ENCODE peak calls at places on chromosomes 12 and 14, in six cellular contexts. I is anterior cingulate cortex; Q is activated CD4-positive, alpha-beta T cell treated with anti-CD3 and anti-CD28 coated beads, Interleukin-2, amount 50 U/mL, for 4 hours; D is head of caudate nucleus; H is stimulated activated CD4-positive, alpha-beta T cell treated with anti-CD3 and anti-CD28 coated beads, Interleukin-4, amount 100 ng/mL, for 1 hour; Y is HTR-8/SVneo. K is an unnamed sample.

GRCh38 chr14:72478397-72479025 is 415.4 kb downstream of the DPF3 start:
- DNase-seq in D (no peak), Y (no peak), I (no peak), Q (no peak), H (no peak), K (no peak)

GRCh38 chr14:99596071-99596627 is 7.9 kb downstream of the CCDC85C start:
- DNase-seq in Q (no peak), Y (no peak), H (no peak), D (no peak), I (no peak), K (no peak)

GRCh38 chr14:75452900-75453816 is 25.3 kb downstream of the JDP2 start:
- DNase-seq in I (no peak), Y (peak), Q (no peak), H (no peak), D (peak), K (no peak)

GRCh38 chr14:29521526-29522137 is 406.0 kb downstream of the PRKD1 start:
- DNase-seq in I (no peak), Y (peak), H (no peak), D (no peak), Q (no peak), K (no peak)

GRCh38 chr12:6635856-6636521 is at the start of gene LPAR5:
- DNase-seq in D (peak), Q (no peak), Y (peak), H (no peak), I (no peak), K (no peak)

GRCh38 chr12:666766-667308 is 3.6 kb upstream of the NINJ2 start:
- DNase-seq in Q (no peak), D (no peak), Y (no peak), I (no peak), H (peak), K (no peak)

GRCh38 chr12:100199347-100200136 is 1.1 kb upstream of the ACTR6 start:
- DNase-seq in I (no peak), Y (peak), H (peak), Q (peak), D (peak), K (no peak)

GRCh38 chr14:58193542-58193941 is 6.4 kb upstream of the ACTR10 start:
- DNase-seq in Y (no peak), I (no peak), H (no peak), D (no peak), Q (no peak), K (no peak)

GRCh38 chr12:44574586-44574985 is 301.5 kb downstream of the NELL2 start:
- DNase-seq in Q (no peak), D (no peak), Y (no peak), I (no peak), H (no peak), K (no peak)

GRCh38 chr12:110123861-110124183 is 335 bp upstream of the IFT81 start:
- DNase-seq in Y (no peak), I (no peak), D (no peak), Q (no peak), H (no peak), K (no peak)

GRCh38 chr14:76306131-76306530 is 69.8 kb upstream of the ESRRB start:
- DNase-seq in Q (no peak), Y (no peak), D (no peak), H (no peak), I (no peak), K (no peak)

GRCh38 chr12:117439531-117440001 is 78.1 kb upstream of the NOS1 start:
- DNase-seq in H (no peak), D (peak), Q (no peak), Y (no peak), I (no peak), K (no peak)

GRCh38 chr14:74919421-74920165 is 3.5 kb downstream of the RPS6KL1 start:
- DNase-seq in I (no peak), H (no peak), Y (no peak), D (peak), Q (no peak), K (no peak)

GRCh38 chr14:70670992-70671651 is 29.4 kb downstream of the TTC9 start:
- DNase-seq in Y (no peak), Q (no peak), I (no peak), H (no peak), D (no peak), K (peak)

GRCh38 chr12:2633176-2633824 is 161.5 kb upstream of the FKBP4 start:
- DNase-seq in I (no peak), D (no peak), Y (no peak), H (no peak), Q (no peak), K (no peak)

GRCh38 chr12:58204086-58204485 is 262.7 kb downstream of the ATP23 start:
- DNase-seq in Y (no peak), D (no peak), I (no peak), H (no peak), Q (no peak), K (no peak)

GRCh38 chr14:104395941-104396681 is 183.5 kb upstream of the C14orf180 start:
- DNase-seq in I (no peak), H (no peak), Y (no peak), Q (no peak), D (no peak), K (no peak)

GRCh38 chr12:108338915-108339657 is at the start of gene CMKLR1:
- DNase-seq in D (peak), I (no peak), Q (no peak), H (no peak), Y (no peak), K (peak)

GRCh38 chr12:123059501-123059900 is 79.0 kb downstream of the ARL6IP4 start:
- DNase-seq in I (no peak), D (no peak), Y (no peak), H (no peak), Q (no peak), K (peak)

GRCh38 chr14:62181591-62181990 is 419.4 kb downstream of the SNAPC1 start:
- DNase-seq in I (no peak), Q (no peak), D (no peak), H (no peak), Y (no peak), K (no peak)

GRCh38 chr12:79773896-79774295 is 83.1 kb upstream of the PAWR start:
- DNase-seq in I (no peak), Q (no peak), D (no peak), Y (no peak), H (no peak), K (no peak)

GRCh38 chr12:99137124-99137845 is 492.2 kb downstream of the APAF1 start:
- DNase-seq in I (no peak), D (no peak), H (no peak), Y (no peak), Q (no peak), K (no peak)

GRCh38 chr14:77485256-77485655 is 13.4 kb downstream of the ISM2 start:
- DNase-seq in H (no peak), D (no peak), Q (no peak), Y (no peak), I (no peak), K (no peak)

GRCh38 chr14:94313991-94314655 is 9.0 kb downstream of the SERPINA6 start:
- DNase-seq in Q (no peak), Y (no peak), D (no peak), H (no peak), I (no peak), K (no peak)

GRCh38 chr12:54358620-54358944 is 5.7 kb downstream of the GPR84 start:
- DNase-seq in H (no peak), Q (no peak), D (no peak), Y (no peak), I (no peak), K (no peak)

GRCh38 chr14:75648066-75648838 is 12.4 kb downstream of the ERG28 start:
- DNase-seq in Q (no peak), Y (peak), D (peak), H (no peak), I (no peak), K (no peak)

GRCh38 chr12:130031571-130032189 is 127.9 kb upstream of the TMEM132D start:
- DNase-seq in H (peak), Y (no peak), I (peak), Q (peak), D (peak), K (no peak)

GRCh38 chr14:38721822-38722431 is 381.1 kb downstream of the SEC23A start:
- DNase-seq in D (peak), Y (peak), I (peak), H (no peak), Q (no peak), K (peak)

GRCh38 chr12:18296201-18296908 is 35.0 kb downstream of the PIK3C2G start:
- DNase-seq in I (no peak), Q (no peak), D (no peak), Y (no peak), H (no peak), K (no peak)

GRCh38 chr12:129063600-129063999 is 210.3 kb downstream of the GLT1D1 start:
- DNase-seq in Y (no peak), D (no peak), I (no peak), Q (no peak), H (no peak), K (no peak)

GRCh38 chr12:29238822-29239291 is 89.8 kb downstream of the FAR2 start:
- DNase-seq in D (no peak), Q (no peak), I (no peak), Y (no peak), H (no peak), K (no peak)

GRCh38 chr14:81256289-81256960 is 35.7 kb upstream of the GTF2A1 start:
- DNase-seq in I (no peak), Q (no peak), Y (no peak), D (no peak), H (no peak), K (no peak)

GRCh38 chr12:116565963-116566362 is 6.8 kb downstream of the MAP1LC3B2 start:
- DNase-seq in Y (no peak), Q (no peak), D (no peak), H (no peak), I (no peak), K (no peak)

GRCh38 chr14:102445066-102445465 is 64.5 kb downstream of the ANKRD9 start:
- DNase-seq in Q (no peak), H (no peak), D (peak), I (peak), Y (no peak), K (no peak)

GRCh38 chr14:60859525-60859924 is 121.4 kb downstream of the TRMT5 start:
- DNase-seq in Y (no peak), I (no peak), D (no peak), Q (no peak), H (no peak), K (no peak)

GRCh38 chr14:85415015-85415712 is 114.8 kb upstream of the FLRT2 start:
- DNase-seq in Y (peak), I (no peak), H (no peak), Q (no peak), D (no peak), K (no peak)

GRCh38 chr14:64465208-64465821 is at the start of gene AKAP5:
- DNase-seq in D (peak), H (peak), Q (peak), Y (peak), I (peak), K (peak)

GRCh38 chr14:82740547-82740946 is 1206.9 kb upstream of the SEL1L start:
- DNase-seq in Q (no peak), D (no peak), Y (no peak), I (no peak), H (no peak), K (no peak)

GRCh38 chr14:61003571-61003970 is 22.5 kb downstream of the SLC38A6 start:
- DNase-seq in H (no peak), I (no peak), Y (no peak), D (no peak), Q (no peak), K (no peak)